ENCODE peak calls at places on chromosomes 6 and 20, in nine cellular contexts. R is PC-9; B is tibial artery; O is SJSA1; T is cardiac muscle cell; H is upper lobe of right lung; P is AG04450; S is CD4-positive, alpha-beta memory T cell; W is GM12878. C is an unnamed sample.
A peak's percentile ranks its signal among the peaks of the same experiment; 100 is the strongest.

GRCh38 chr6:165705941-165706340 is 42.9 kb upstream of the PDE10A start:
- DNase-seq in H (no peak), W (no peak), O (no peak), S (no peak), T (no peak), B (no peak), R (no peak), P (no peak), C (no peak)

GRCh38 chr6:1461207-1461606 is 71.8 kb downstream of the FOXF2 start:
- DNase-seq in O (no peak), H (no peak), B (no peak), S (no peak), W (peak; percentile 62), T (peak; percentile 86), R (peak; percentile 74), P (no peak), C (no peak)

GRCh38 chr6:51892339-51892738 is 195.1 kb downstream of the PKHD1 start:
- DNase-seq in O (no peak), H (no peak), T (no peak), B (no peak), P (no peak), S (no peak), W (no peak), R (no peak), C (no peak)

GRCh38 chr6:149246691-149247384 is 70.7 kb upstream of the TAB2 start:
- DNase-seq in R (no peak), P (no peak), O (no peak), T (no peak), W (peak; percentile 66), B (no peak), H (no peak), S (no peak), C (no peak)

GRCh38 chr6:52595000-52595795 is 18.3 kb upstream of the TRAM2 start:
- DNase-seq in B (no peak), T (peak; percentile 92), O (peak; percentile 71), W (peak; percentile 26), S (no peak), H (no peak), R (no peak), P (peak; percentile 87), C (peak; percentile 45)

GRCh38 chr6:116060572-116061283 is at the start of gene FRK:
- DNase-seq in W (no peak), S (no peak), B (peak; percentile 74), T (peak; percentile 80), R (peak; percentile 93), H (no peak), O (no peak), P (no peak), C (peak; percentile 31)

GRCh38 chr20:23235173-23236027 is 115.2 kb upstream of the NXT1 start:
- DNase-seq in S (no peak), O (no peak), B (peak; percentile 81), H (peak; percentile 78), T (peak; percentile 81), R (peak; percentile 44), W (no peak), P (no peak), C (peak; percentile 84)

GRCh38 chr20:50541606-50542041 is 31.4 kb downstream of the PTPN1 start:
- DNase-seq in S (no peak), P (no peak), W (peak; percentile 73), R (no peak), B (no peak), O (no peak), H (no peak), T (no peak), C (no peak)

DNA sequence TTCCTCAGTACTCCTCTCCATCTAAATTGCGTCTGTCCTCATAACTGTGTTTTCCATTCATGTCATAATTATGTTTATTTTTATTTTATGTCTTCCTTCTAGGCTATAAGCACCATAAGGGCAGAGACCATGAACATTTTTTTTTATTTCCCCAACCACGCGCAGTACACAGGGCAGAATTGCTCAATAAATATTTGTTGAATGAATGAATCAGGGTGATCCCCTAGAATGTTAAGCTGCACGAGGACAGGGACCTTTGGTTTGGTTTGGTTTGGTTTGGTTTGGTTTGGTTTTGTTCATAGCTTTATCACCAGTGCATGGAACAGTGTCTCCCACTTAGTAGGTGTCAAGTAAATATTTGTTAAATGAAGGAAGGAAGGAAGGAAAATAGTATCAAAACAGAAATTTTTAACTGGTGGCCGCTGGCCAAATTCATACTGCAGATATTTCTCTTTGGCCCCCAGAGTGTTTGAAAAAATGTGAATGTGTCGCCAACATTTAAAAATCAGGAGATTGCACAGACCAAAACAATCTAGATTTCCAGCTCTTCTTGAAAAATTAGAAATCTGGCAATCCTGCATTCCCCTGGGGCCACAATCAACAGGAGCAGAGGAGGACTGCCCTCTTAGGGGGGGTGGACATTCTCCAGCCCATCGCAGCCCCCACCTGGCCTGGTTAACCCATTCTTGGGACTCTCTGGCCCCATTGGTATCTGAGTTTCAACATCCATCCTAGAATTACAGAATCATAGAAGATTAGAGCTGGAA is 205.3 kb downstream of the EYA2 start:
- DNase-seq in S (no peak), W (no peak), P (no peak), O (no peak), B (peak; percentile 71), T (peak; percentile 81), H (no peak), R (peak; percentile 49), C (peak; percentile 28)
- H3K9me3 ChIP-seq in S (no peaks in the 10 kb centered on the region), W (no peaks in the 10 kb centered on the region), P (no peaks in the 10 kb centered on the region), O (peaks cover 9% of the 10 kb centered on the region), B (peaks cover 29% of the 10 kb centered on the region), T (no peaks in the 10 kb centered on the region), H (peaks cover 7% of the 10 kb centered on the region), R (peaks cover 15% of the 10 kb centered on the region), C (no peaks in the 10 kb centered on the region)

DNA sequence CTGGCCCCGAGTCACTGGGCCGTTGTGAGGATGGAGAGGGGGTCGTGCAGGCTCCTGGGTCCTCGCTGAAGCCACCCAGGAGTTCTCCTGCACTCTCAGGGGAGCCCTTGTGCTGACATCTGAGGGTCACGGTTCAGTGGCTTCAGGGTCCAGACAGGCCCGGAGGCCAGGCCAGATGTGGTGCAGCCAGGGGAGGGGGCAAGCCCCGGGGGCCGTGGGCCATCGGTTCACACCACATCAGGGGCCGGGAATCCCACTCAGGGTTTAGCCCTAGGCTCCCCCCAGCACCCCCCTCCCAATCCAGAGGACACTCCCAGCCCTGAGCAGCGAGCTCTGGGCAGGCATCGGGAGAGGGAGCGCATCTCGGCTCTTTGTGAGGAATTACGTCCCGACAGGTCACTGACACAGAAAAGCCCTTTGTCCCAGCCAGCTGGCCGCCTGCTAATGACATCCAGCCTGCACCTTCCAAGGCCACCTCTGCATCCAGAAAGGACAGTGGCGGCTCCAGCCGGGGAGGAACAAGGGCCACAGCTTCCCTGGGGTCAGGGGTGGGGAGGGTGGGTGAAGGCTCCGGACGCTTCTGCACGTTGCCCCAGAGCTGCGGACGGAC is 6.4 kb upstream of the CHRNA4 start:
- DNase-seq in S (no peak), T (no peak), W (no peak), B (no peak), P (no peak), H (no peak), O (no peak), R (no peak), C (no peak)
- H3K27me3 ChIP-seq in S (no peaks in the 10 kb centered on the region), T (peaks cover 27% of the 10 kb centered on the region), W (no peaks in the 10 kb centered on the region), B (peaks cover 93% of the 10 kb centered on the region), P (peaks cover 14% of the 10 kb centered on the region), H (peaks cover 50% of the 10 kb centered on the region), O (peaks cover 62% of the 10 kb centered on the region), R (peaks cover 95% of the 10 kb centered on the region), C (no peaks in the 10 kb centered on the region)

DNA sequence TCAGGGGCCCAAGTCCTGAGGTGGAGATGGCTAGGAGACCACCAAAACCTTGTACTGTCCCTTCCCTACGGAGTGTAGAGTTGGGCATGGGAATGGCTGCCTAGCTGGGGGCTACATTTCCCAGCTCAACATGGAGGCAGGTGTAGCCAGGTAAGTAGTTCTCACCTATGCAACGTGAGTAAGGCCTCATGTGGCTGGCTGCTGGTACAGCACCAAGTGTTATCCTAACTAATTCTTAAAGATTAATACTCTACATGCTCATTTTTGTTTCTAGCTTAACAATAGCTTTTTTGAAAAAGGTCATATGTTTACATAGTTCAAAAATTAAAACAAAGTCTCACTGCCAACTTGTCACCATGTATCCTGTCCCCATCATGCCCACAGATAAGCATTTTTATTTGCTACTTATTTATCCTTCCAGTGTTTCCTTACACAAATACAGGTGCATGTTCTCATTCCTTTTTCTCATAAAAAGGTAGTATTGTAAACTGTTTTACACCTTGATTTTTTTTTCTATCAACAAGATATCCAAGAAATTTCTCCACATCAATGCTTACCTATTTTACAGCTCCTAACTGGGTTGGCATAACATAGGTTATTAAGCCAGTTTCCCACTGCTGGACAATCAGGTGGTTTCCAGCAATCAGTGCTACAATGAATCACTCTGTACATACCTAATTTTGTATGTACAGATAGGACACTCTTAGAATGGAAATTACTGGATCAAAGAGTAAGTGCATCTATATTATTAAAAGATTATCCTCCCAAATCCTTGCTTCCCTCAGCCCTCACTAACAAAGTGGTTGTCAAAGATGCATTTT is 25.5 kb downstream of the ABHD12 start:
- DNase-seq in P (no peak), T (no peak), O (no peak), W (no peak), H (no peak), B (no peak), S (no peak), R (no peak), C (no peak)
- H3K9me3 ChIP-seq in P (peaks cover 19% of the 10 kb centered on the region), T (no peaks in the 10 kb centered on the region), O (no peaks in the 10 kb centered on the region), W (peaks cover 4% of the 10 kb centered on the region), H (no peaks in the 10 kb centered on the region), B (no peaks in the 10 kb centered on the region), S (no peaks in the 10 kb centered on the region), R (no peaks in the 10 kb centered on the region), C (no peaks in the 10 kb centered on the region)

GRCh38 chr20:48480391-48480790 is 347.4 kb downstream of the PREX1 start:
- DNase-seq in P (no peak), W (no peak), O (no peak), S (no peak), T (no peak), R (no peak), H (no peak), B (no peak), C (no peak)

GRCh38 chr20:48482790-48483189 is 345.0 kb downstream of the PREX1 start:
- DNase-seq in R (no peak), H (no peak), P (no peak), T (no peak), W (no peak), S (no peak), O (no peak), B (no peak), C (no peak)

GRCh38 chr20:48478370-48478769 is 349.4 kb downstream of the PREX1 start:
- DNase-seq in O (no peak), B (no peak), H (no peak), P (no peak), T (no peak), W (no peak), R (peak; percentile 21), S (no peak), C (no peak)

GRCh38 chr20:48476854-48477253 is 350.9 kb downstream of the PREX1 start:
- DNase-seq in P (no peak), O (no peak), T (no peak), W (no peak), R (no peak), S (no peak), H (no peak), B (no peak), C (no peak)

DNA sequence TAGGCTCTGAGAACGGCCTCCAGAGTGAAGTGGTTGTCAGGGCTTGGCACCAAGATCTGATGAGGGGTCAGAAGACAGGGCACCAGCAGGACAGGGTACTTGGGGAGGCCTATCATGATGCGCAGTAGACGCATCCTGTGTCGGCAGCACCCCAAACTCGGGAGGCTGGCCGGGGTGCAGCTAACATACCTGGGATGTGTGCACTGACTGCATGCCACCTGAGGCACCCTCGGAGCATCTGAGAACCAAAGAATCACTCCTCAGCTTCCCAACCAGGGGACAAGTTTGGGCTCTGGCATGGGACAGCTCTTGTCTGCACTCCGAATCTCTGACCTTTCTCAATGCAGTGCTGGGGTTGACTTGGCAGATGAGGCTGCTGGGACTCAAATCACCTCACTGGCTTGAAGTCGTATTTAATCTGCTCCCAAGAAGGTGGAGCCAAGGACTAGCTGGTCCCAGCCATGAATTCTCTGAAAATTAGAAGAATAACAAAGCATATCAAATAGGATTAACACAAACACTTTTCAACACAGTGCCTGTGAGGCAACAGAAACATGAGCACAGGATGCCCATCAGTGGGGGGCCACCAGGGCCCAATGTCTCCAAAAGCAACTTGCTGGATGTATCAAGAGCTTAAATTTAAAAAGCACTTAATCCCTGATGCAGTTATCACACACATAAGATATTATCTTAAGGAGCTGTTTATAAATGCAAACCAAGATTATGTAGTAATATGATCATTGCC is 348.8 kb downstream of the PREX1 start:
- DNase-seq in T (no peak), H (no peak), W (no peak), O (no peak), R (no peak), B (no peak), P (no peak), S (no peak), C (no peak)
- H3K27me3 ChIP-seq in T (no peaks in the 10 kb centered on the region), H (peaks cover 14% of the 10 kb centered on the region), W (no peaks in the 10 kb centered on the region), O (peaks cover 63% of the 10 kb centered on the region), R (peaks cover 59% of the 10 kb centered on the region), B (peaks cover 49% of the 10 kb centered on the region), P (peaks cover 10% of the 10 kb centered on the region), S (no peaks in the 10 kb centered on the region), C (no peaks in the 10 kb centered on the region)